ENCODE peak calls at places on chromosomes 7 and 10, in five cellular contexts. D is brain microvascular endothelial cell, A is GM23338, L is PC-9, R is mammary epithelial cell. X is an unnamed sample.

GRCh38 chr7:68176974-68177373 is 1180.3 kb downstream of the TYW1 start:
- DNase-seq in D (peak), A (peak), L (peak), R (peak), X (no peak)

GRCh38 chr10:119268871-119269506 is 61.6 kb downstream of the GRK5 start:
- DNase-seq in D (no peak), A (no peak), L (no peak), R (no peak), X (no peak)

GRCh38 chr7:95476072-95476845 is 9.5 kb upstream of the ASB4 start:
- DNase-seq in D (peak), A (peak), L (no peak), R (no peak), X (no peak)

GRCh38 chr7:47571355-47572100 is 10.4 kb downstream of the TNS3 start:
- DNase-seq in D (peak), A (no peak), L (peak), R (peak), X (no peak)

GRCh38 chr7:45057853-45058252 is 30.9 kb downstream of the NACAD start:
- DNase-seq in D (no peak), A (no peak), L (peak), R (no peak), X (no peak)

GRCh38 chr10:50407077-50407801 is 155.9 kb upstream of the ASAH2 start:
- DNase-seq in D (no peak), A (peak), L (peak), R (no peak), X (no peak)

GRCh38 chr10:97499561-97500296 is 1.0 kb downstream of the UBTD1 start:
- DNase-seq in D (peak), A (peak), L (no peak), R (peak), X (peak)

GRCh38 chr7:74042746-74043522 is 15.0 kb downstream of the ELN start:
- DNase-seq in D (no peak), A (no peak), L (no peak), R (no peak), X (no peak)

GRCh38 chr10:60206735-60207134 is 182.9 kb downstream of the ANK3 start:
- DNase-seq in D (no peak), A (no peak), L (no peak), R (peak), X (no peak)

GRCh38 chr7:27101906-27102577 is 441 bp downstream of the HOXA2 start:
- DNase-seq in D (no peak), A (peak), L (no peak), R (no peak), X (no peak)
- H3K27ac ChIP-seq in D (no peak), A (no peak), L (no peak), R (peak), X (no peak)

GRCh38 chr7:25795824-25796235 is 356.2 kb upstream of the NFE2L3 start:
- DNase-seq in D (peak), A (no peak), L (no peak), R (no peak), X (peak)
- H3K27ac ChIP-seq in D (no peak), A (no peak), L (no peak), R (no peak), X (no peak)

GRCh38 chr10:13788701-13789447 is 202.1 kb downstream of the PRPF18 start:
- DNase-seq in D (peak), A (no peak), L (no peak), R (no peak), X (no peak)
- H3K27ac ChIP-seq in D (peak), A (peak), L (no peak), R (no peak), X (no peak)

DNA sequence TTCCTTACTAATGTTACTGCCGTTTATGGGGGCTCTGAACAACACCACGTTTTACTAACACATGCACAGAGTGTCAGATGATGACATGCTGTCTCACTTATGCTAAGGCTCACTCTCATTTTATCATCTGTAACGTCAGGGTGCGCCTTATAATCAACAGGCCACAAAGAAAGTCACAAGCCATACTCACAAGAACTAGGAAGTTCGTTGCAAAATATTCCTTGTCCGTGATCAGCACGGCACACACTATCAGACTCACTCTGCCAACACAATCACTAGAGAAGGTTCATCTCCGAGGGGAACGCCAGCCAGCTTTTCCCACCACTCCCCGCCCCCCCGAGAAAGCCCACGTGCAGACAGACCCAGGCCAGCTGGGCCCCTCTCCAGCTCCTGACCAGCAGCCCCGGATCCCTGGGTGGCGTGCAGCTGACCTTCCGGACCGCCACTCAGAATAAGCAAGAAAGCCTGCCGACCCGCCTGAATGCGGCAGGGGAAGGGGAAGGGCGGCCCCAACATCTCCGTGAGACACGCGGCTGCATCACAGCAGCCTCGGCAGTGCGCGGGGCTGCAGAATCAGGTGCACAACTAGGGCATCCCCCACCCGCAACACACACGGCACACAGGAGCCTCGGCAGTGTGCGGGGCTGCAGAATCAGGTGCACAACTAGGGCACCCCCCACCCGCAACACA is 2.7 kb upstream of the GPR146 start:
- DNase-seq in D (no peak), A (no peak), L (no peak), R (no peak), X (no peak)
- H3K27ac ChIP-seq in D (no peak), A (no peak), L (no peak), R (no peak), X (no peak)

GRCh38 chr7:17598305-17598704 is 299.9 kb downstream of the AHR start:
- DNase-seq in D (no peak), A (no peak), L (no peak), R (no peak), X (no peak)
- H3K27ac ChIP-seq in D (no peak), A (no peak), L (no peak), R (no peak), X (peak)

DNA sequence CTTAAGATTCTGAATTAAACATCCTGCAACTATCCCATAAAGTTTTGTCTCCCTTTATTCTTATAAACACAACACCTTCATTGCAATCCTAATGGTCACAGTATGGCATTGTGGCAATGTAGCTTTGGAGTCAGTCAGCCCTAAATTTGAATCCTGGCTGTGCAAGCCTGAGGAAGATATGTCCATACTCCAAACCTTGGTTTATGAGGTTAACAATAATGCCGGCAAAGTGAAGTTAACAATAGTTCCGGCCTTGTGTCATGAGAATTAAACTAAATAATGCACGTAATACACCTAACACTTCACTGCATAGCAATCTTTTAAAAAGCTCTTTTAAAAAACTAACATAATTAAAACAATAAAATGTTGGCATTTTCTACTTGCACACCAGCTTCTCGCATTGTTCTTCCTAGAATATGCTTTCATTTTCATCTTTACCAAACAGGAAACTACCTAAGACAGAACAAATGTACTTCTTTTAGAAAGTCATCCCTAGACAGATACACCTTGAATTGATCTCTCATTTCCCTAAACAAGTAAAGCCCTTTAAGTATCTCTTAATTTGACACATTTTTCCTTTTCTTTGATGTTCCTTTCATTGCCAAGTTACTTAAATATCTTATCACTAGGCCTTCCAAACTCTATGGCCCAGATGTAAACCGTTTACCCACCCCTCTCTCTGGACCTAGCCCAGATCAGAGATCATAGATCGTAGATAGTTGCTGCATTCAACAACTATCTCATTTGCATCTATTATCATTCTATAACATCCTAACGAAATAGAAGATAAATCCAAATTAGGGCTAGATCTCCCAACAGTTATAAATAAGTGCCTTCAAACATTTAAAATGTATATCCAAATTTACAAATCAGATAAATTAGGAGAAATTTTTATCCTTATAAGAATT is 66.7 kb downstream of the CREB3L2 start:
- DNase-seq in D (no peak), A (no peak), L (no peak), R (no peak), X (no peak)
- H3K27ac ChIP-seq in D (peak), A (no peak), L (no peak), R (peak), X (peak)